ENCODE peak calls at places on chromosome X, in six cellular contexts. One of them, this sample, is unnamed.

GRCh38 chrX:113001836-113002235 is 161.2 kb upstream of the AMOT start:
- DNase-seq in neuronal stem cell: no peak
- DNase-seq in thyroid gland: no peak
- DNase-seq in brain microvascular endothelial cell: no peak
- DNase-seq in naive thymus-derived CD4-positive, alpha-beta T cell: no peak
- DNase-seq in A549: no peak
- DNase-seq in this sample: no peak

GRCh38 chrX:107729558-107730297 is 45.9 kb downstream of the TSC22D3 start:
- DNase-seq in naive thymus-derived CD4-positive, alpha-beta T cell: no peak
- DNase-seq in neuronal stem cell: no peak
- DNase-seq in A549: no peak
- DNase-seq in brain microvascular endothelial cell: no peak
- DNase-seq in thyroid gland: peak
- DNase-seq in this sample: no peak

GRCh38 chrX:110924871-110925270 is 129.3 kb upstream of the CHRDL1 start:
- DNase-seq in thyroid gland: no peak
- DNase-seq in neuronal stem cell: no peak
- DNase-seq in brain microvascular endothelial cell: no peak
- DNase-seq in naive thymus-derived CD4-positive, alpha-beta T cell: no peak
- DNase-seq in A549: no peak
- DNase-seq in this sample: no peak

GRCh38 chrX:24424948-24425347 is 40.1 kb upstream of the PDK3 start:
- DNase-seq in thyroid gland: no peak
- DNase-seq in naive thymus-derived CD4-positive, alpha-beta T cell: no peak
- DNase-seq in brain microvascular endothelial cell: peak
- DNase-seq in A549: no peak
- DNase-seq in neuronal stem cell: no peak
- DNase-seq in this sample: no peak

GRCh38 chrX:104172121-104172520 is 5.9 kb downstream of the FAM199X start:
- DNase-seq in A549: no peak
- DNase-seq in brain microvascular endothelial cell: no peak
- DNase-seq in neuronal stem cell: no peak
- DNase-seq in naive thymus-derived CD4-positive, alpha-beta T cell: no peak
- DNase-seq in thyroid gland: peak
- DNase-seq in this sample: no peak

GRCh38 chrX:124086411-124086810 is 124.9 kb downstream of the STAG2 start:
- DNase-seq in neuronal stem cell: no peak
- DNase-seq in naive thymus-derived CD4-positive, alpha-beta T cell: peak
- DNase-seq in brain microvascular endothelial cell: no peak
- DNase-seq in A549: no peak
- DNase-seq in thyroid gland: no peak
- DNase-seq in this sample: peak

GRCh38 chrX:68843992-68844391 is 15.2 kb downstream of the EFNB1 start:
- DNase-seq in neuronal stem cell: no peak
- DNase-seq in thyroid gland: no peak
- DNase-seq in A549: no peak
- DNase-seq in naive thymus-derived CD4-positive, alpha-beta T cell: no peak
- DNase-seq in brain microvascular endothelial cell: no peak
- DNase-seq in this sample: no peak

GRCh38 chrX:132837126-132837525 is 121.3 kb downstream of the HS6ST2 start:
- DNase-seq in thyroid gland: no peak
- DNase-seq in neuronal stem cell: no peak
- DNase-seq in A549: no peak
- DNase-seq in brain microvascular endothelial cell: peak
- DNase-seq in naive thymus-derived CD4-positive, alpha-beta T cell: no peak
- DNase-seq in this sample: no peak

GRCh38 chrX:46686003-46686645 is 72.8 kb downstream of the SLC9A7 start:
- DNase-seq in thyroid gland: peak
- DNase-seq in naive thymus-derived CD4-positive, alpha-beta T cell: peak
- DNase-seq in neuronal stem cell: peak
- DNase-seq in brain microvascular endothelial cell: peak
- DNase-seq in A549: no peak
- DNase-seq in this sample: peak

GRCh38 chrX:85109235-85109634 is 105.6 kb downstream of the APOOL start:
- DNase-seq in naive thymus-derived CD4-positive, alpha-beta T cell: no peak
- DNase-seq in thyroid gland: no peak
- DNase-seq in brain microvascular endothelial cell: no peak
- DNase-seq in A549: peak
- DNase-seq in neuronal stem cell: no peak
- DNase-seq in this sample: peak

GRCh38 chrX:18210470-18210869 is 10.2 kb downstream of the BEND2 start:
- DNase-seq in neuronal stem cell: no peak
- DNase-seq in naive thymus-derived CD4-positive, alpha-beta T cell: peak
- DNase-seq in A549: no peak
- DNase-seq in brain microvascular endothelial cell: no peak
- DNase-seq in thyroid gland: no peak
- DNase-seq in this sample: no peak

GRCh38 chrX:100928660-100929613 is at the start of gene XKRX:
- DNase-seq in neuronal stem cell: peak
- DNase-seq in A549: peak
- DNase-seq in thyroid gland: peak
- DNase-seq in brain microvascular endothelial cell: no peak
- DNase-seq in naive thymus-derived CD4-positive, alpha-beta T cell: peak
- DNase-seq in this sample: peak

GRCh38 chrX:133709486-133709885 is 275.9 kb downstream of the GPC3 start:
- DNase-seq in A549: no peak
- DNase-seq in naive thymus-derived CD4-positive, alpha-beta T cell: no peak
- DNase-seq in thyroid gland: no peak
- DNase-seq in neuronal stem cell: no peak
- DNase-seq in brain microvascular endothelial cell: no peak
- DNase-seq in this sample: no peak

GRCh38 chrX:131821945-131822622 is 201.0 kb upstream of the STK26 start:
- DNase-seq in A549: no peak
- DNase-seq in naive thymus-derived CD4-positive, alpha-beta T cell: peak
- DNase-seq in brain microvascular endothelial cell: peak
- DNase-seq in thyroid gland: no peak
- DNase-seq in neuronal stem cell: no peak
- DNase-seq in this sample: peak

GRCh38 chrX:11791090-11791489 is 33.1 kb downstream of the MSL3 start:
- DNase-seq in brain microvascular endothelial cell: no peak
- DNase-seq in thyroid gland: no peak
- DNase-seq in neuronal stem cell: no peak
- DNase-seq in naive thymus-derived CD4-positive, alpha-beta T cell: no peak
- DNase-seq in A549: no peak
- DNase-seq in this sample: no peak

GRCh38 chrX:15269618-15270521 is at the start of gene ASB9:
- DNase-seq in A549: peak
- DNase-seq in thyroid gland: peak
- DNase-seq in naive thymus-derived CD4-positive, alpha-beta T cell: peak
- DNase-seq in brain microvascular endothelial cell: peak
- DNase-seq in neuronal stem cell: no peak
- DNase-seq in this sample: no peak

GRCh38 chrX:30971761-30972603 is 82.9 kb upstream of the TAB3 start:
- DNase-seq in A549: peak
- DNase-seq in thyroid gland: peak
- DNase-seq in brain microvascular endothelial cell: peak
- DNase-seq in naive thymus-derived CD4-positive, alpha-beta T cell: peak
- DNase-seq in neuronal stem cell: peak
- DNase-seq in this sample: peak

GRCh38 chrX:12076046-12076445 is 62.2 kb upstream of the FRMPD4 start:
- DNase-seq in naive thymus-derived CD4-positive, alpha-beta T cell: no peak
- DNase-seq in neuronal stem cell: no peak
- DNase-seq in A549: no peak
- DNase-seq in thyroid gland: no peak
- DNase-seq in brain microvascular endothelial cell: no peak
- DNase-seq in this sample: no peak

GRCh38 chrX:39309018-39309620 is 507.9 kb downstream of the MID1IP1 start:
- DNase-seq in naive thymus-derived CD4-positive, alpha-beta T cell: no peak
- DNase-seq in brain microvascular endothelial cell: peak
- DNase-seq in A549: no peak
- DNase-seq in thyroid gland: no peak
- DNase-seq in neuronal stem cell: no peak
- DNase-seq in this sample: peak

GRCh38 chrX:104668550-104668949 is 102.6 kb downstream of the IL1RAPL2 start:
- DNase-seq in naive thymus-derived CD4-positive, alpha-beta T cell: no peak
- DNase-seq in thyroid gland: no peak
- DNase-seq in neuronal stem cell: no peak
- DNase-seq in brain microvascular endothelial cell: no peak
- DNase-seq in A549: peak
- DNase-seq in this sample: no peak

GRCh38 chrX:115491766-115492165 is 69.2 kb upstream of the PLS3 start:
- DNase-seq in A549: no peak
- DNase-seq in brain microvascular endothelial cell: no peak
- DNase-seq in naive thymus-derived CD4-positive, alpha-beta T cell: no peak
- DNase-seq in neuronal stem cell: no peak
- DNase-seq in thyroid gland: no peak
- DNase-seq in this sample: no peak

GRCh38 chrX:35711281-35711680 is 86.9 kb upstream of the MAGEB16 start:
- DNase-seq in thyroid gland: no peak
- DNase-seq in A549: no peak
- DNase-seq in neuronal stem cell: no peak
- DNase-seq in brain microvascular endothelial cell: peak
- DNase-seq in naive thymus-derived CD4-positive, alpha-beta T cell: no peak
- DNase-seq in this sample: no peak

GRCh38 chrX:132948648-132949260 is 9.7 kb downstream of the HS6ST2 start:
- DNase-seq in neuronal stem cell: no peak
- DNase-seq in naive thymus-derived CD4-positive, alpha-beta T cell: no peak
- DNase-seq in thyroid gland: no peak
- DNase-seq in A549: no peak
- DNase-seq in brain microvascular endothelial cell: no peak
- DNase-seq in this sample: no peak

GRCh38 chrX:102516314-102516936 is at the start of gene TMSB15A:
- DNase-seq in A549: peak
- DNase-seq in neuronal stem cell: peak
- DNase-seq in brain microvascular endothelial cell: peak
- DNase-seq in naive thymus-derived CD4-positive, alpha-beta T cell: peak
- DNase-seq in thyroid gland: peak
- DNase-seq in this sample: peak

GRCh38 chrX:20362268-20363002 is 95.7 kb upstream of the RPS6KA3 start:
- DNase-seq in thyroid gland: no peak
- DNase-seq in A549: peak
- DNase-seq in naive thymus-derived CD4-positive, alpha-beta T cell: no peak
- DNase-seq in neuronal stem cell: no peak
- DNase-seq in brain microvascular endothelial cell: peak
- DNase-seq in this sample: no peak
- H3K27ac ChIP-seq in thyroid gland: no peak
- H3K27ac ChIP-seq in A549: peak
- H3K27ac ChIP-seq in naive thymus-derived CD4-positive, alpha-beta T cell: no peak
- H3K27ac ChIP-seq in neuronal stem cell: peak
- H3K27ac ChIP-seq in brain microvascular endothelial cell: peak
- H3K27ac ChIP-seq in this sample: no peak

GRCh38 chrX:97637289-97637688 is 753.6 kb downstream of the RPA4 start:
- DNase-seq in naive thymus-derived CD4-positive, alpha-beta T cell: no peak
- DNase-seq in neuronal stem cell: no peak
- DNase-seq in thyroid gland: no peak
- DNase-seq in brain microvascular endothelial cell: no peak
- DNase-seq in A549: no peak
- DNase-seq in this sample: no peak
- H3K27ac ChIP-seq in naive thymus-derived CD4-positive, alpha-beta T cell: no peak
- H3K27ac ChIP-seq in neuronal stem cell: no peak
- H3K27ac ChIP-seq in thyroid gland: no peak
- H3K27ac ChIP-seq in brain microvascular endothelial cell: no peak
- H3K27ac ChIP-seq in A549: no peak
- H3K27ac ChIP-seq in this sample: no peak

DNA sequence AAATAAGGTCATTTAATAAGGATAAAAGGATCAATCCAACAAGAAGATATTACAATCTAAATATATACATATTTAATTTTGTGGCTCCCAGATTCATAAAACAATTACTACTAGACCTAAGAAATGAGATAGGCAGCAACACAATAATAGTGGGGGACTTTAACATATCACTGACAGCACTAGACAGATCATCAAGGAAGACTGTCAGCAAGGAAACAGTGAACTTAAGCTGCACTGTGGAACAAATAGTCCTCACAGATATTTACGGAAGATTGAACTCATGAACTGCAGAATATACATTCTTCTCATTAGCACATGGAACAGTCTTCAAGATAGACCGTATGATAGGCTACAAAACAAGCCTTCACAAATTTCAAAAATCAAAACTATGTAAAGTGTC is 56.1 kb upstream of the NAP1L2 start:
- DNase-seq in A549: no peak
- DNase-seq in naive thymus-derived CD4-positive, alpha-beta T cell: no peak
- DNase-seq in neuronal stem cell: no peak
- DNase-seq in thyroid gland: no peak
- DNase-seq in brain microvascular endothelial cell: no peak
- DNase-seq in this sample: no peak
- H3K27ac ChIP-seq in A549: no peak
- H3K27ac ChIP-seq in naive thymus-derived CD4-positive, alpha-beta T cell: no peak
- H3K27ac ChIP-seq in neuronal stem cell: no peak
- H3K27ac ChIP-seq in thyroid gland: no peak
- H3K27ac ChIP-seq in brain microvascular endothelial cell: no peak
- H3K27ac ChIP-seq in this sample: no peak

DNA sequence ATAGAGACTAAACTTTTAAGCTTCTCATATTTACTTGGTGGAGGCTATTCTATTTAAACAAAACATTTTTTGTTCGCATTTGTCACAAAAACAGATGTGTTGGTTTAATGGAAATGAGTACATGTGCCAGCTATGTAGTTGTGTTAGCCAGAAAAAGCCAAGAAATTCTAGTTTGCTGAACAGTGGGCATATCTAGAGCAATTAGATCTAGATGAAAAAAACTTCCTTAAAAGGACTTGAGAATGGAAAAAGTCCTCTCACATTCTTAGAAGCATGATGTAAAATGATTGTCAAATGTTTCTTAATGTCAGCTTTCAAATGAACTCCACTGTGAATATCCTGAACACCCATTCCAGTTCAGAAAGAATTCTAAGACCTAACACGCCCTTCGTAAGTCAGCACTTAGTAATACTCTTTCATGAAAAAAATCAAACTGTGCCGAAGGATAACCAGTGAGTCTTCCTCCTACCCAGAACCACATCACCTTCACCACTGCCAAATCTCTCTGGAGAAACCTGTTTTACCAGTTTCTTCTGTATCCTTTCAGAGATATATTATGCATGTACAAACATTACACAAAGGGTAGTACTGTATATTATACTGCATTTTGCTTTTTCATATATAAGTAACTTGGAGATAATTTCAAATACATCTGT is 28.2 kb downstream of the PHKA1 start:
- DNase-seq in thyroid gland: no peak
- DNase-seq in naive thymus-derived CD4-positive, alpha-beta T cell: no peak
- DNase-seq in brain microvascular endothelial cell: no peak
- DNase-seq in A549: no peak
- DNase-seq in neuronal stem cell: no peak
- DNase-seq in this sample: no peak
- H3K27ac ChIP-seq in thyroid gland: no peak
- H3K27ac ChIP-seq in naive thymus-derived CD4-positive, alpha-beta T cell: no peak
- H3K27ac ChIP-seq in brain microvascular endothelial cell: no peak
- H3K27ac ChIP-seq in A549: peak
- H3K27ac ChIP-seq in neuronal stem cell: no peak
- H3K27ac ChIP-seq in this sample: no peak

GRCh38 chrX:70289793-70290770 is at the start of the genes KIF4A and PDZD11:
- DNase-seq in A549: peak
- DNase-seq in neuronal stem cell: peak
- DNase-seq in brain microvascular endothelial cell: peak
- DNase-seq in naive thymus-derived CD4-positive, alpha-beta T cell: peak
- DNase-seq in thyroid gland: peak
- DNase-seq in this sample: peak
- H3K27ac ChIP-seq in A549: peak
- H3K27ac ChIP-seq in neuronal stem cell: peak
- H3K27ac ChIP-seq in brain microvascular endothelial cell: peak
- H3K27ac ChIP-seq in naive thymus-derived CD4-positive, alpha-beta T cell: peak
- H3K27ac ChIP-seq in thyroid gland: peak
- H3K27ac ChIP-seq in this sample: peak

This sample was measured in CD4-positive, CD25-positive, alpha-beta regulatory T cell.